ENCODE peak calls at places on chromosome 1, in seven cellular contexts. W is uterus, X is adrenal gland, C is astrocyte, S is colonic mucosa, T is heart right ventricle, Y is tibial nerve. K is an unnamed sample.

GRCh38 chr1:66292944-66293343 is 241.0 kb upstream of the SGIP1 start:
- DNase-seq in W (no peak), T (no peak), S (no peak), C (no peak), Y (peak; percentile 57), X (no peak), K (peak; percentile 39)

GRCh38 chr1:205312866-205313680 is 8.5 kb downstream of the NUAK2 start:
- DNase-seq in T (no peak), Y (no peak), S (no peak), W (no peak), X (no peak), C (no peak), K (no peak)

GRCh38 chr1:199747984-199748383 is 279.5 kb upstream of the NR5A2 start:
- DNase-seq in S (no peak), W (no peak), Y (no peak), X (no peak), C (no peak), T (no peak), K (no peak)

GRCh38 chr1:93615201-93616150 is 66.2 kb downstream of the BCAR3 start:
- DNase-seq in Y (no peak), T (no peak), C (peak; percentile 94), X (no peak), S (peak; percentile 38), W (no peak), K (no peak)

GRCh38 chr1:115838805-115839705 is 1.9 kb downstream of the NHLH2 start:
- DNase-seq in T (peak; percentile 19), W (no peak), C (no peak), S (peak; percentile 33), Y (no peak), X (no peak), K (peak; percentile 45)

GRCh38 chr1:8962812-8963669 is 17.4 kb downstream of the CA6 start:
- DNase-seq in T (no peak), Y (peak; percentile 23), S (peak; percentile 58), C (no peak), W (no peak), X (no peak), K (peak; percentile 45)

GRCh38 chr1:83055391-83056170 is 943.4 kb downstream of the TTLL7 start:
- DNase-seq in S (no peak), Y (no peak), W (no peak), T (no peak), C (no peak), X (no peak), K (no peak)

GRCh38 chr1:162904579-162904978 is 43.6 kb upstream of the CCDC190 start:
- DNase-seq in S (no peak), Y (no peak), T (no peak), C (peak; percentile 86), W (no peak), X (no peak), K (no peak)

GRCh38 chr1:100353073-100353801 is 931 bp downstream of the CDC14A start:
- DNase-seq in S (peak; percentile 57), C (no peak), Y (no peak), T (peak; percentile 41), X (peak; percentile 38), W (no peak), K (peak; percentile 45)

GRCh38 chr1:31926846-31927660 is 11.1 kb downstream of the PTP4A2 start:
- DNase-seq in T (no peak), X (no peak), C (no peak), Y (no peak), W (no peak), S (no peak), K (no peak)

GRCh38 chr1:199010492-199010891 is 371.7 kb downstream of the PTPRC start:
- DNase-seq in W (no peak), T (no peak), X (no peak), Y (no peak), S (no peak), C (no peak), K (no peak)

GRCh38 chr1:19110266-19110927 is 99.7 kb downstream of the UBR4 start:
- DNase-seq in X (no peak), Y (no peak), C (no peak), T (no peak), W (no peak), S (no peak), K (no peak)

GRCh38 chr1:40039245-40039756 is 1.2 kb upstream of the CAP1 start:
- DNase-seq in C (no peak), Y (peak; percentile 44), T (no peak), W (no peak), X (no peak), S (no peak), K (peak; percentile 47)

GRCh38 chr1:206706806-206707205 is 22.1 kb downstream of the MAPKAPK2 start:
- DNase-seq in S (no peak), X (no peak), W (no peak), C (no peak), T (no peak), Y (no peak), K (no peak)

GRCh38 chr1:232308616-232309015 is 321.3 kb downstream of the SIPA1L2 start:
- DNase-seq in W (no peak), X (no peak), S (no peak), C (no peak), T (no peak), Y (no peak), K (no peak)

GRCh38 chr1:232305020-232305419 is 324.9 kb downstream of the SIPA1L2 start:
- DNase-seq in T (no peak), X (no peak), S (peak; percentile 65), W (no peak), Y (no peak), C (no peak), K (no peak)

GRCh38 chr1:232307299-232307698 is 322.6 kb downstream of the SIPA1L2 start:
- DNase-seq in C (no peak), S (no peak), T (no peak), Y (no peak), W (no peak), X (no peak), K (no peak)

GRCh38 chr1:232303221-232303620 is 326.7 kb downstream of the SIPA1L2 start:
- DNase-seq in W (no peak), Y (no peak), S (no peak), X (no peak), C (peak; percentile 6), T (no peak), K (no peak)

GRCh38 chr1:232306269-232306911 is 323.5 kb downstream of the SIPA1L2 start:
- DNase-seq in C (no peak), T (peak; percentile 45), S (peak; percentile 53), X (peak; percentile 18), Y (no peak), W (peak; percentile 30), K (peak; percentile 63)
- TF ChIP-seq CTCF in C (no peak), T (peak; percentile 67), S (no peak), X (no peak), Y (peak; percentile 11), W (no peak), K (peak; percentile 1)

GRCh38 chr1:37851271-37851670 is 8.1 kb downstream of the MTF1 start:
- DNase-seq in C (no peak), T (no peak), S (no peak), W (no peak), X (no peak), Y (no peak), K (no peak)
- H3K4me1 ChIP-seq in C (no peaks in the 10 kb centered on the region), T (peaks cover 11% of the 10 kb centered on the region), S (peaks cover 5% of the 10 kb centered on the region), W (no peaks in the 10 kb centered on the region), X (peaks cover 3% of the 10 kb centered on the region), Y (peaks cover 9% of the 10 kb centered on the region), K (peaks cover 20% of the 10 kb centered on the region)

GRCh38 chr1:94796269-94796668 is 23.9 kb upstream of the SLC44A3 start:
- DNase-seq in X (no peak), T (no peak), S (no peak), C (no peak), Y (no peak), W (no peak), K (no peak)

GRCh38 chr1:94798054-94798453 is 22.1 kb upstream of the SLC44A3 start:
- DNase-seq in S (no peak), Y (no peak), C (no peak), W (no peak), T (no peak), X (peak; percentile 14), K (no peak)

GRCh38 chr1:94799201-94799600 is 21.0 kb upstream of the SLC44A3 start:
- DNase-seq in Y (no peak), X (no peak), C (peak; percentile 44), W (no peak), T (no peak), S (no peak), K (no peak)

GRCh38 chr1:94797286-94797685 is 22.9 kb upstream of the SLC44A3 start:
- DNase-seq in S (no peak), X (no peak), C (no peak), W (no peak), T (no peak), Y (no peak), K (no peak)

DNA sequence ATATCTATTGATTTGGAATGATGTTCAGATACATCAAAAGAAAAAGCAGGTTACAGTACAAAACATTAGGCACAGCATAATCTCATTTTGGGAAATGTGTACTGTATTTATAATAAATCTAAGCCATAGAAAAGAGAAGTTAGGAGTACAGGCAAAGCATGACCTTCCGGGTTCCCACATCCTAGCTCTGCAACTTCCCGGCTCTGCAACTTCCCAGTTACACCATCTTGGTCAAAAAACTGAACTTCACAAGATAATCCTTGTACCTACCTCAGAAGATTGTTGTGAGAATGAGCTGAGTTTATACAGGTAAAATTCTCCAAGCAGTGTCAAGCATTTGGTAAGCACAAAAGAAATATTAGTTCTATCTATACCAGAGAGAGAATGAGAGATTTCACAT is 21.7 kb upstream of the SLC44A3 start:
- DNase-seq in C (no peak), W (no peak), Y (no peak), S (no peak), T (no peak), X (peak; percentile 11), K (no peak)
- H3K27ac ChIP-seq in C (no peak overlapping the region), W (no peak overlapping the region), Y (peak overlapping the region; percentile 10), S (no peak overlapping the region), T (no peak overlapping the region), X (no peak overlapping the region), K (no peak overlapping the region)

DNA sequence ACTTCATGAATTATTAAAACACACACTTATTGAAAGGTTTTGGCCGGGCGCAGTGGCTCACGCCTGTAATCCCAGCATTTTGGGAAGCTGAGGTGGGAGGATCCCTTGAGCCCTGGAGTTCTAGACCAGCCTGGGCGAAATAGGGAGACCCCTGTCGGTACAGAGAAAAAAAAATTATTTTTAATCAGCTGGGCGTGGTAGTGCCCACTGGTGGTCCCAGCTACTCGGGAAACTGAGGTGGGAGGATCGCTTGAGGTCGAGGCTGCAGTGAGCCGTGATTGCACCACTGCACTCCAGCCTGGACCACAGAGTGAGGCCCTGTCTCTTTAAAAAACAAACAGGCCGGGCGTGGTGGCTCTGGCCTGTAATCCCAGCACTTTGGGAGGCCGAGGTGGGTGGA is 1.7 kb downstream of the GABPB2 start:
- DNase-seq in W (no peak), X (no peak), T (no peak), C (no peak), S (no peak), Y (no peak), K (no peak)
- TF ChIP-seq CTCF in W (no peak), X (no peak), T (no peak), C (no peak), S (no peak), Y (no peak), K (no peak)

K was measured in body of pancreas.